ENCODE peak calls at places on chromosomes 3 and 15, in seven cellular contexts. B, Y, D, C, L, J and W are unnamed samples.

GRCh38 chr3:85781806-85782205 is 823.0 kb downstream of the CADM2 start:
- DNase-seq in B (no peak), Y (no peak), D (no peak), C (no peak), L (no peak), J (no peak), W (no peak)

GRCh38 chr15:90106522-90107117 is 4.4 kb upstream of the IDH2 start:
- DNase-seq in B (peak; percentile 79), Y (no peak), D (peak; percentile 45), C (no peak), L (peak; percentile 54), J (peak; percentile 63), W (no peak)

GRCh38 chr3:32045091-32045964 is 61.1 kb upstream of the GPD1L start:
- DNase-seq in B (no peak), Y (peak; percentile 46), D (peak; percentile 81), C (peak; percentile 32), L (peak; percentile 79), J (no peak), W (no peak)

GRCh38 chr3:187276397-187277128 is 15.0 kb downstream of the MASP1 start:
- DNase-seq in B (no peak), Y (no peak), D (no peak), C (no peak), L (no peak), J (no peak), W (no peak)

GRCh38 chr15:48510976-48511375 is 134.5 kb downstream of the FBN1 start:
- DNase-seq in B (no peak), Y (no peak), D (no peak), C (no peak), L (peak; percentile 16), J (no peak), W (no peak)

GRCh38 chr3:127420355-127420655 is 132.5 kb upstream of the PRR20G start:
- DNase-seq in B (peak; percentile 31), Y (no peak), D (no peak), C (no peak), L (no peak), J (no peak), W (no peak)

GRCh38 chr3:186247821-186248814 is 113.9 kb downstream of the DGKG start:
- DNase-seq in B (peak; percentile 53), Y (no peak), D (peak; percentile 17), C (no peak), L (peak; percentile 7), J (no peak), W (no peak)

GRCh38 chr15:70023064-70023768 is 74.5 kb downstream of the TLE3 start:
- DNase-seq in B (no peak), Y (no peak), D (peak; percentile 75), C (no peak), L (peak; percentile 84), J (no peak), W (peak; percentile 25)

GRCh38 chr15:91572110-91572509 is 281.4 kb upstream of the SLCO3A1 start:
- DNase-seq in B (peak; percentile 41), Y (no peak), D (peak; percentile 15), C (no peak), L (peak; percentile 90), J (no peak), W (no peak)

GRCh38 chr3:25604107-25604805 is 60.5 kb downstream of the TOP2B start:
- DNase-seq in B (no peak), Y (no peak), D (peak; percentile 92), C (no peak), L (peak; percentile 88), J (no peak), W (no peak)

GRCh38 chr3:127808197-127808596 is 14.1 kb downstream of the MGLL start:
- DNase-seq in B (no peak), Y (no peak), D (no peak), C (no peak), L (no peak), J (no peak), W (no peak)

GRCh38 chr15:66932634-66933024 is 132.8 kb upstream of the SMAD3 start:
- DNase-seq in B (no peak), Y (no peak), D (no peak), C (no peak), L (no peak), J (no peak), W (no peak)

GRCh38 chr3:45127130-45127822 is 18.9 kb downstream of the CDCP1 start:
- DNase-seq in B (no peak), Y (no peak), D (no peak), C (no peak), L (no peak), J (no peak), W (no peak)
- H3K27ac ChIP-seq in B (no peak overlapping the region), Y (no peak overlapping the region), D (no peak overlapping the region), C (no peak overlapping the region), L (no peak overlapping the region), J (no peak overlapping the region), W (no peak overlapping the region)

GRCh38 chr15:38252481-38253311 is at the start of gene SPRED1:
- DNase-seq in B (peak; percentile 93), Y (peak; percentile 74), D (peak; percentile 48), C (peak; percentile 74), L (peak; percentile 74), J (peak; percentile 90), W (peak; percentile 82)

GRCh38 chr15:38255690-38256089 is 3.1 kb downstream of the SPRED1 start:
- DNase-seq in B (no peak), Y (no peak), D (no peak), C (no peak), L (no peak), J (no peak), W (no peak)

GRCh38 chr15:38253448-38253847 is 812 bp downstream of the SPRED1 start:
- DNase-seq in B (no peak), Y (peak; percentile 13), D (peak; percentile 75), C (no peak), L (peak; percentile 77), J (no peak), W (no peak)

GRCh38 chr15:38254065-38254883 is 1.6 kb downstream of the SPRED1 start:
- DNase-seq in B (no peak), Y (peak; percentile 62), D (peak; percentile 68), C (peak; percentile 28), L (peak; percentile 67), J (no peak), W (peak; percentile 51)

DNA sequence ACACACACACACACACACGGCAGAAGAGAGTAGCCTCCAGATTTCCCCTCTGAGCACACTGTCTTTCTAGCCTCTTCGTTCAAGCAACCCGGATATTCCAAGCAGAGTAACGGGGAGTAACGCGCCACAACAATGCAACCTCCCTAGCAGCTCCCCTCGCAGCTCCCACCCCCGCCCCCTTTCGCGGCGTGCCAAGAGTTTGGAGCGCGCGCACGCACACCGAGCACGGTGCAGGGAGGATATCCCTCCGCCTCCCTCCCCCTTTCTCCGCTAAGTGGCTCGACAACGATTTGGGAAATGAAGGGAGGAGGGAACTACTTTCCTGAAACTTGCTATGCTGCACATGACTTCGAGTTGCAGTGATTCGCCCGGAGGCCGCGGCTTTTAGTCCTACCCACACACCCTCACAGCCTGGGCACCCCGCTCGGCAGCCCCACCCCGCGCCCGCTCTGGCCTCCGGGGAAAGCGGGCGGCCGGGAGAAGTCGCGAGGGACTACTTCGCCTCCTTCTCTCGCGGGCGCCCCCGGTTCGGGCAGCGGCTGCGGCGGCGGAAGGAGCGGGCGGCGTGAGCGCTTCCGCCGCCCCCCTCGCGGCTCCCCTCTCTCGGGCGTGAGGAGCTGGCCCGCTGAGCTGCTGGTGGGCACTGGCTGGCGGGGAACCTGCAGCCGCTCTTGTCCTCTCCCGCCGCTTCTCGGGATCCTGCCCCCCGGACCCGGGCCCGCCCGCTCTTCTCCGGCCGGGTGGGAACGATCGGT is 733 bp upstream of the SPRED1 start:
- DNase-seq in B (peak; percentile 97), Y (peak; percentile 90), D (peak; percentile 99), C (peak; percentile 89), L (peak; percentile 99), J (peak; percentile 94), W (peak; percentile 92)
- H3K4me3 ChIP-seq in B (peak overlapping the region; percentile 86), Y (peak overlapping the region; percentile 65), D (peak overlapping the region; percentile 95), C (peak overlapping the region; percentile 81), L (peak overlapping the region; percentile 92), J (peak overlapping the region; percentile 88), W (peak overlapping the region; percentile 84)

GRCh38 chr15:41230345-41230649 is 260 bp downstream of the EXD1 start:
- DNase-seq in B (no peak), Y (no peak), D (no peak), C (no peak), L (no peak), J (no peak), W (no peak)

GRCh38 chr15:41235929-41236328 is 4.9 kb downstream of the CHP1 start:
- DNase-seq in B (no peak), Y (no peak), D (no peak), C (no peak), L (no peak), J (no peak), W (no peak)

GRCh38 chr15:41231536-41231935 is 468 bp downstream of the CHP1 start:
- DNase-seq in B (no peak), Y (no peak), D (no peak), C (no peak), L (no peak), J (no peak), W (no peak)

GRCh38 chr15:41230650-41231533 is at the start of the genes CHP1 and EXD1:
- DNase-seq in B (peak; percentile 99), Y (peak; percentile 99), D (peak; percentile 97), C (peak; percentile 99), L (peak; percentile 99), J (peak; percentile 99), W (peak; percentile 100)

DNA sequence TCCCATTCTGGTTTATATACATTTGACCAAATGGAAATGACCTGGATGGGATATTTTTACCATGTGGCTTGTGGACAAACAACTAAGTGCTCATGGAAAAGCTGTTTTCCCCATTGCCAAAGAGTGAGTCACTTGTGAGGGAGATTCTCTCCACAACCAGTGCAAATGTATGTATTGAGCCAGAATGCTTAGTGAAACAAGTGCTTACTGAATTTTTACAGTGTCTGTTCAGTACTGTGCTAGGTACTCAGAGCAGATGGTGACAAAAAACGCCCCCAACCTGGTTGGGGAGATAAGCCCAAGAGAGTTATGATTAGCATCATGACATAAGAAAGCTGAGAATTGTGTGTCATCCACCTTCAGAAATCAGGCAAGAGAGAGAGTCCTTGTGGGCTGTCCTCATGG is 2.3 kb downstream of the CHP1 start:
- DNase-seq in B (no peak), Y (no peak), D (peak; percentile 86), C (no peak), L (peak; percentile 76), J (no peak), W (no peak)
- H3K27ac ChIP-seq in B (no peak overlapping the region), Y (no peak overlapping the region), D (no peak overlapping the region), C (peak overlapping the region; percentile 92), L (no peak overlapping the region), J (no peak overlapping the region), W (no peak overlapping the region)

DNA sequence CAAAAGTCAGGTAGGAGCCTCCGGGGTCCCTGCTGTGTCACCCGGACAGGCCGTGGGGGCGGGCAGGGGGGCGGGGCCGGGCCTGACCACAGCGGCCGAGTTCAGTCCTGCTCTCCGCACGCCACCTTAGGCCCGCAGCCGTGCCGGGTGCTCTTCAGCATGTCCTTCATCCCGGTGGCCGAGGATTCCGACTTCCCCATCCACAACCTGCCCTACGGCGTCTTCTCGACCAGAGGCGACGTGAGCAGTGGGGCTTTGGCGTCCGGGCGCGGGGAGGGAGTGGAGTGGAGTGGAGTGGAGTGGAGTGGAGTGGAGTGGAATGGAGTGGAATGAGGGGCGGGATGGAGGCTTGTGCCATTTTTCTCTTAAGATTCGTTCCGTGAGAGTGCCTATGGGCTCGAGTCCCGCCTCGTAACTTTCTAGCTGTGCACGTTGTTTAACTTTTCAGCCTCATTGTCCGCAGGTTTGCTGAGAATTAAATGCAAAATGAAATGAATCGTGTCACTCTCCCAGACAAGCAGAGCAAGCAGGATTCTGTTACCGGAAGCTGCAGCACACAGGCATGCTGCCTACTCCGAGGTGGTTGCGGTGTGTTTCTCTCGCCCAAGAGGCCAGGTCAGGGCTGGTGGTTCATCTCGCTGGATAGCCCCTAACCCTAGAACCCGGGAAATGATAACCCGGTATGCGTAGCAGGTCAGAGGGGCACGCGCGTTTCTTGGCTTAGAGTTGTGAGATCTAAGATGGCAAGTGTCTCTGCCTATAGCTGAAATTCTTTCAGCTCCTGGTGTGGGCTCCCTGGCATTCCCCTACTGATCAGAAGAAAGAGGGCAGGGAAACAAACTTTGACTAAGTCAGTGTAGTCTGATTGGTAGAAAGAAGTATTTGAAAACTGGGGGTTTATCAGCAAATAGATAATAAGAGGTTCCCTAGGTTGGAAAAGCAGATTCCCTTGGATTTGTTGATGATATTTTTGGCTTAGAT is at the start of gene FAH:
- DNase-seq in B (peak; percentile 65), Y (peak; percentile 36), D (peak; percentile 53), C (no peak), L (peak; percentile 72), J (peak; percentile 86), W (no peak)
- H3K4me3 ChIP-seq in B (peak within 1 kb of the TSS; percentile 59), Y (peak within 1 kb of the TSS; percentile 35), D (peak within 1 kb of the TSS; percentile 97), C (peak within 1 kb of the TSS; percentile 62), L (peak within 1 kb of the TSS; percentile 48), J (peak within 1 kb of the TSS; percentile 86), W (peak within 1 kb of the TSS; percentile 74)